ENCODE peak calls at places on chromosomes 11 and 22, in five cellular contexts. Y, A, T, X and D are unnamed samples.

GRCh38 chr11:121248496-121248895 is 44.1 kb upstream of the SC5D start:
- DNase-seq in Y (no peak), A (no peak), T (no peak), X (no peak), D (no peak)

GRCh38 chr11:77175021-77175842 is 47.2 kb downstream of the MYO7A start:
- DNase-seq in Y (no peak), A (no peak), T (no peak), X (no peak), D (no peak)

GRCh38 chr11:17719028-17719939 is at the start of gene MYOD1:
- DNase-seq in Y (no peak), A (no peak), T (no peak), X (no peak), D (no peak)

GRCh38 chr11:33692013-33692504 is 8.6 kb downstream of the C11orf91 start:
- DNase-seq in Y (no peak), A (peak; percentile 81), T (no peak), X (peak; percentile 89), D (peak; percentile 98)

GRCh38 chr22:30513462-30513861 is 8.0 kb upstream of the SEC14L4 start:
- DNase-seq in Y (no peak), A (no peak), T (no peak), X (no peak), D (no peak)

GRCh38 chr11:106880121-106880520 is 138.2 kb downstream of the GUCY1A2 start:
- DNase-seq in Y (peak; percentile 2), A (no peak), T (no peak), X (no peak), D (no peak)

GRCh38 chr11:47565340-47566165 is at the start of gene PTPMT1:
- DNase-seq in Y (no peak), A (peak; percentile 40), T (peak; percentile 85), X (peak; percentile 90), D (peak; percentile 63)

GRCh38 chr11:23405350-23405937 is 545.2 kb upstream of the CCDC179 start:
- DNase-seq in Y (no peak), A (no peak), T (no peak), X (no peak), D (no peak)

GRCh38 chr11:1059759-1060158 is 14.9 kb upstream of the MUC2 start:
- DNase-seq in Y (no peak), A (no peak), T (peak; percentile 37), X (no peak), D (no peak)

GRCh38 chr11:57348636-57349323 is 10.6 kb downstream of the P2RX3 start:
- DNase-seq in Y (no peak), A (no peak), T (no peak), X (no peak), D (no peak)

GRCh38 chr22:31544481-31545480 is 48.4 kb downstream of the SFI1 start:
- DNase-seq in Y (no peak), A (no peak), T (no peak), X (no peak), D (no peak)

GRCh38 chr11:71202598-71202944 is 49.8 kb downstream of the SHANK2 start:
- DNase-seq in Y (no peak), A (no peak), T (no peak), X (no peak), D (no peak)

GRCh38 chr22:49906799-49907290 is 11.4 kb downstream of the ALG12 start:
- DNase-seq in Y (no peak), A (no peak), T (no peak), X (no peak), D (no peak)
- TF ChIP-seq EZH2 in Y (no peak), A (no peak), T (no peak), X (no peak), D (no peak)

GRCh38 chr11:3971756-3972404 is 116.4 kb downstream of the STIM1 start:
- DNase-seq in Y (no peak), A (no peak), T (no peak), X (no peak), D (no peak)
- TF ChIP-seq CTCF in Y (no peak), A (no peak), T (peak; percentile 25), X (no peak), D (no peak)

GRCh38 chr11:94400839-94401772 is at the start of gene GPR83:
- DNase-seq in Y (no peak), A (no peak), T (no peak), X (peak; percentile 29), D (peak; percentile 18)
- TF ChIP-seq EZH2 in Y (peak; percentile 59), A (no peak), T (no peak), X (peak; percentile 38), D (peak; percentile 92)

GRCh38 chr11:20247540-20248138 is 87.4 kb upstream of the DBX1 start:
- DNase-seq in Y (no peak), A (no peak), T (no peak), X (no peak), D (no peak)

GRCh38 chr11:20248345-20248744 is 88.1 kb upstream of the DBX1 start:
- DNase-seq in Y (no peak), A (no peak), T (no peak), X (no peak), D (no peak)

GRCh38 chr11:20238712-20239111 is 78.4 kb upstream of the DBX1 start:
- DNase-seq in Y (no peak), A (no peak), T (no peak), X (peak; percentile 19), D (no peak)

GRCh38 chr11:20249313-20249873 is 89.1 kb upstream of the DBX1 start:
- DNase-seq in Y (no peak), A (no peak), T (no peak), X (peak; percentile 18), D (no peak)

DNA sequence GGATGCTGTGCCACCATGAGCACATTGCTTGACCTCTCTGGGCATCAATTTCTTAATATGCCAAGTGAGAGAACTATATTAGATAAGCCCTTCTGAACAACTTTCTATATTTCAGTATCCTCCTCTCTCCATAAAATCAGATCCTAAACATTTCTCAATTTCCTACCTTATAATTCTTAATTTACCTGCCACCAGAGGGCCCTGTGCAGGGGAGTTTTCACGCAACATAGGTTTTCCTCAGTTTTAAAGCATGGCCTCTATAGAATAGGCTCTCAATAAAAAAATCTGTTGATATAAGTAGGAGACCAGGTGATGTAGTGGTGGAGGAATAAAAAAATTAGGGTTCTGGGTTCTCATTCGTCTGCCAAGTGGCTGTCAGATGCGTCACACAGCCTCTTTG is 83.7 kb upstream of the DBX1 start:
- DNase-seq in Y (no peak), A (no peak), T (peak; percentile 11), X (no peak), D (no peak)
- TF ChIP-seq CTCF in Y (no peak), A (peak; percentile 57), T (peak; percentile 52), X (no peak), D (peak; percentile 7)

GRCh38 chr22:36480941-36481392 is 473 bp downstream of the TXN2 start:
- DNase-seq in Y (no peak), A (no peak), T (no peak), X (no peak), D (no peak)
- TF ChIP-seq EZH2 in Y (no peak), A (no peak), T (no peak), X (no peak), D (no peak)